ENCODE peak calls at places on chromosomes 7 and 10, in ten cellular contexts. One of them, this sample, is unnamed.

GRCh38 chr7:94276797-94277196 is 117.9 kb upstream of the COL1A2 start:
- DNase-seq in hepatocyte: no peak
- DNase-seq in body of pancreas: no peak
- DNase-seq in transverse colon: no peak
- DNase-seq in PC-9: no peak
- DNase-seq in heart left ventricle: no peak
- DNase-seq in spleen: no peak
- DNase-seq in fibroblast of lung: peak
- DNase-seq in stomach: no peak
- DNase-seq in CD8-positive, alpha-beta T cell: no peak
- DNase-seq in this sample: no peak

GRCh38 chr7:130921391-130922180 is 187.6 kb upstream of the KLF14 start:
- DNase-seq in hepatocyte: no peak
- DNase-seq in body of pancreas: no peak
- DNase-seq in transverse colon: peak
- DNase-seq in PC-9: no peak
- DNase-seq in heart left ventricle: no peak
- DNase-seq in spleen: no peak
- DNase-seq in fibroblast of lung: peak
- DNase-seq in stomach: peak
- DNase-seq in CD8-positive, alpha-beta T cell: no peak
- DNase-seq in this sample: peak

GRCh38 chr7:369981-370621 is 80.1 kb downstream of the FOXL3 start:
- DNase-seq in hepatocyte: peak
- DNase-seq in body of pancreas: peak
- DNase-seq in transverse colon: peak
- DNase-seq in PC-9: no peak
- DNase-seq in heart left ventricle: peak
- DNase-seq in spleen: peak
- DNase-seq in fibroblast of lung: no peak
- DNase-seq in stomach: peak
- DNase-seq in CD8-positive, alpha-beta T cell: no peak
- DNase-seq in this sample: peak

GRCh38 chr10:42961776-42962119 is 115.1 kb upstream of the RET start:
- DNase-seq in hepatocyte: no peak
- DNase-seq in body of pancreas: no peak
- DNase-seq in transverse colon: peak
- DNase-seq in PC-9: no peak
- DNase-seq in heart left ventricle: no peak
- DNase-seq in spleen: peak
- DNase-seq in fibroblast of lung: no peak
- DNase-seq in stomach: peak
- DNase-seq in CD8-positive, alpha-beta T cell: no peak
- DNase-seq in this sample: no peak

GRCh38 chr10:100996678-100997363 is 2.8 kb upstream of the LZTS2 start:
- DNase-seq in hepatocyte: peak
- DNase-seq in body of pancreas: peak
- DNase-seq in transverse colon: peak
- DNase-seq in PC-9: no peak
- DNase-seq in heart left ventricle: no peak
- DNase-seq in spleen: peak
- DNase-seq in fibroblast of lung: no peak
- DNase-seq in stomach: peak
- DNase-seq in CD8-positive, alpha-beta T cell: peak
- DNase-seq in this sample: no peak

GRCh38 chr7:82481499-82482097 is 38.0 kb upstream of the CACNA2D1 start:
- DNase-seq in hepatocyte: peak
- DNase-seq in body of pancreas: no peak
- DNase-seq in transverse colon: no peak
- DNase-seq in PC-9: no peak
- DNase-seq in heart left ventricle: no peak
- DNase-seq in spleen: no peak
- DNase-seq in fibroblast of lung: peak
- DNase-seq in stomach: no peak
- DNase-seq in CD8-positive, alpha-beta T cell: no peak
- DNase-seq in this sample: no peak

GRCh38 chr7:135160098-135160857 is 10.2 kb downstream of the CYREN start:
- DNase-seq in hepatocyte: no peak
- DNase-seq in body of pancreas: no peak
- DNase-seq in transverse colon: no peak
- DNase-seq in PC-9: no peak
- DNase-seq in heart left ventricle: no peak
- DNase-seq in spleen: no peak
- DNase-seq in fibroblast of lung: peak
- DNase-seq in stomach: no peak
- DNase-seq in CD8-positive, alpha-beta T cell: no peak
- DNase-seq in this sample: no peak

GRCh38 chr10:3054816-3055202 is 12.5 kb upstream of the PFKP start:
- DNase-seq in hepatocyte: no peak
- DNase-seq in body of pancreas: no peak
- DNase-seq in transverse colon: no peak
- DNase-seq in PC-9: no peak
- DNase-seq in heart left ventricle: no peak
- DNase-seq in spleen: no peak
- DNase-seq in fibroblast of lung: no peak
- DNase-seq in stomach: no peak
- DNase-seq in CD8-positive, alpha-beta T cell: no peak
- DNase-seq in this sample: no peak

GRCh38 chr10:88783734-88784133 is 18.8 kb upstream of the LIPM start:
- DNase-seq in hepatocyte: no peak
- DNase-seq in body of pancreas: no peak
- DNase-seq in transverse colon: no peak
- DNase-seq in PC-9: no peak
- DNase-seq in heart left ventricle: no peak
- DNase-seq in spleen: no peak
- DNase-seq in fibroblast of lung: no peak
- DNase-seq in stomach: no peak
- DNase-seq in CD8-positive, alpha-beta T cell: no peak
- DNase-seq in this sample: no peak

GRCh38 chr7:2761801-2762497 is 73.9 kb downstream of the AMZ1 start:
- DNase-seq in hepatocyte: no peak
- DNase-seq in body of pancreas: no peak
- DNase-seq in transverse colon: no peak
- DNase-seq in PC-9: no peak
- DNase-seq in heart left ventricle: no peak
- DNase-seq in spleen: no peak
- DNase-seq in fibroblast of lung: no peak
- DNase-seq in stomach: no peak
- DNase-seq in CD8-positive, alpha-beta T cell: no peak
- DNase-seq in this sample: no peak

GRCh38 chr7:2764621-2765020 is 76.6 kb downstream of the AMZ1 start:
- DNase-seq in hepatocyte: no peak
- DNase-seq in body of pancreas: no peak
- DNase-seq in transverse colon: no peak
- DNase-seq in PC-9: no peak
- DNase-seq in heart left ventricle: no peak
- DNase-seq in spleen: no peak
- DNase-seq in fibroblast of lung: no peak
- DNase-seq in stomach: no peak
- DNase-seq in CD8-positive, alpha-beta T cell: no peak
- DNase-seq in this sample: no peak

GRCh38 chr7:2760098-2760889 is 72.3 kb downstream of the AMZ1 start:
- DNase-seq in hepatocyte: peak
- DNase-seq in body of pancreas: no peak
- DNase-seq in transverse colon: peak
- DNase-seq in PC-9: peak
- DNase-seq in heart left ventricle: no peak
- DNase-seq in spleen: peak
- DNase-seq in fibroblast of lung: peak
- DNase-seq in stomach: peak
- DNase-seq in CD8-positive, alpha-beta T cell: no peak
- DNase-seq in this sample: peak

GRCh38 chr7:2761131-2761624 is 73.2 kb downstream of the AMZ1 start:
- DNase-seq in hepatocyte: no peak
- DNase-seq in body of pancreas: no peak
- DNase-seq in transverse colon: no peak
- DNase-seq in PC-9: no peak
- DNase-seq in heart left ventricle: no peak
- DNase-seq in spleen: no peak
- DNase-seq in fibroblast of lung: no peak
- DNase-seq in stomach: no peak
- DNase-seq in CD8-positive, alpha-beta T cell: no peak
- DNase-seq in this sample: no peak

GRCh38 chr7:2763607-2764006 is 75.6 kb downstream of the AMZ1 start:
- DNase-seq in hepatocyte: no peak
- DNase-seq in body of pancreas: no peak
- DNase-seq in transverse colon: no peak
- DNase-seq in PC-9: no peak
- DNase-seq in heart left ventricle: no peak
- DNase-seq in spleen: no peak
- DNase-seq in fibroblast of lung: no peak
- DNase-seq in stomach: no peak
- DNase-seq in CD8-positive, alpha-beta T cell: no peak
- DNase-seq in this sample: no peak
- H3K27ac ChIP-seq in hepatocyte: peak
- H3K27ac ChIP-seq in body of pancreas: peak
- H3K27ac ChIP-seq in transverse colon: peak
- H3K27ac ChIP-seq in PC-9: no peak
- H3K27ac ChIP-seq in heart left ventricle: peak
- H3K27ac ChIP-seq in spleen: peak
- H3K27ac ChIP-seq in fibroblast of lung: peak
- H3K27ac ChIP-seq in stomach: peak
- H3K27ac ChIP-seq in CD8-positive, alpha-beta T cell: no peak
- H3K27ac ChIP-seq in this sample: peak

GRCh38 chr10:99620713-99621453 is 644 bp upstream of the SLC25A28 start:
- DNase-seq in hepatocyte: peak
- DNase-seq in body of pancreas: peak
- DNase-seq in transverse colon: peak
- DNase-seq in PC-9: peak
- DNase-seq in heart left ventricle: peak
- DNase-seq in spleen: peak
- DNase-seq in fibroblast of lung: peak
- DNase-seq in stomach: peak
- DNase-seq in CD8-positive, alpha-beta T cell: peak
- DNase-seq in this sample: peak
- TF ChIP-seq CTCF in hepatocyte: no peak
- TF ChIP-seq CTCF in body of pancreas: no peak
- TF ChIP-seq CTCF in transverse colon: no peak
- TF ChIP-seq CTCF in PC-9: no peak
- TF ChIP-seq CTCF in heart left ventricle: no peak
- TF ChIP-seq CTCF in spleen: no peak
- TF ChIP-seq CTCF in fibroblast of lung: no peak
- TF ChIP-seq CTCF in stomach: no peak
- TF ChIP-seq CTCF in CD8-positive, alpha-beta T cell: no peak
- TF ChIP-seq CTCF in this sample: no peak

GRCh38 chr10:69880301-69881081 is 78.8 kb downstream of the COL13A1 start:
- DNase-seq in hepatocyte: no peak
- DNase-seq in body of pancreas: no peak
- DNase-seq in transverse colon: no peak
- DNase-seq in PC-9: no peak
- DNase-seq in heart left ventricle: no peak
- DNase-seq in spleen: no peak
- DNase-seq in fibroblast of lung: no peak
- DNase-seq in stomach: no peak
- DNase-seq in CD8-positive, alpha-beta T cell: no peak
- DNase-seq in this sample: no peak
- H3K27ac ChIP-seq in hepatocyte: no peak
- H3K27ac ChIP-seq in body of pancreas: no peak
- H3K27ac ChIP-seq in transverse colon: no peak
- H3K27ac ChIP-seq in PC-9: no peak
- H3K27ac ChIP-seq in heart left ventricle: no peak
- H3K27ac ChIP-seq in spleen: no peak
- H3K27ac ChIP-seq in fibroblast of lung: no peak
- H3K27ac ChIP-seq in stomach: no peak
- H3K27ac ChIP-seq in CD8-positive, alpha-beta T cell: no peak
- H3K27ac ChIP-seq in this sample: no peak

GRCh38 chr10:35308809-35309208 is 27.5 kb upstream of the CCNY start:
- DNase-seq in hepatocyte: no peak
- DNase-seq in body of pancreas: no peak
- DNase-seq in transverse colon: no peak
- DNase-seq in PC-9: no peak
- DNase-seq in heart left ventricle: no peak
- DNase-seq in spleen: no peak
- DNase-seq in fibroblast of lung: no peak
- DNase-seq in stomach: no peak
- DNase-seq in CD8-positive, alpha-beta T cell: no peak
- DNase-seq in this sample: no peak

GRCh38 chr10:35300063-35300699 is 36.1 kb upstream of the CCNY start:
- DNase-seq in hepatocyte: peak
- DNase-seq in body of pancreas: no peak
- DNase-seq in transverse colon: peak
- DNase-seq in PC-9: no peak
- DNase-seq in heart left ventricle: no peak
- DNase-seq in spleen: peak
- DNase-seq in fibroblast of lung: peak
- DNase-seq in stomach: no peak
- DNase-seq in CD8-positive, alpha-beta T cell: no peak
- DNase-seq in this sample: no peak

GRCh38 chr10:35306852-35307251 is 29.5 kb upstream of the CCNY start:
- DNase-seq in hepatocyte: peak
- DNase-seq in body of pancreas: peak
- DNase-seq in transverse colon: peak
- DNase-seq in PC-9: peak
- DNase-seq in heart left ventricle: no peak
- DNase-seq in spleen: no peak
- DNase-seq in fibroblast of lung: no peak
- DNase-seq in stomach: peak
- DNase-seq in CD8-positive, alpha-beta T cell: no peak
- DNase-seq in this sample: no peak

GRCh38 chr10:35307297-35307696 is 29.0 kb upstream of the CCNY start:
- DNase-seq in hepatocyte: peak
- DNase-seq in body of pancreas: no peak
- DNase-seq in transverse colon: no peak
- DNase-seq in PC-9: peak
- DNase-seq in heart left ventricle: no peak
- DNase-seq in spleen: no peak
- DNase-seq in fibroblast of lung: no peak
- DNase-seq in stomach: no peak
- DNase-seq in CD8-positive, alpha-beta T cell: no peak
- DNase-seq in this sample: no peak

GRCh38 chr10:35304649-35305048 is 31.7 kb upstream of the CCNY start:
- DNase-seq in hepatocyte: no peak
- DNase-seq in body of pancreas: no peak
- DNase-seq in transverse colon: no peak
- DNase-seq in PC-9: no peak
- DNase-seq in heart left ventricle: no peak
- DNase-seq in spleen: no peak
- DNase-seq in fibroblast of lung: no peak
- DNase-seq in stomach: no peak
- DNase-seq in CD8-positive, alpha-beta T cell: no peak
- DNase-seq in this sample: no peak
- TF ChIP-seq CTCF in hepatocyte: no peak
- TF ChIP-seq CTCF in body of pancreas: no peak
- TF ChIP-seq CTCF in transverse colon: no peak
- TF ChIP-seq CTCF in PC-9: no peak
- TF ChIP-seq CTCF in heart left ventricle: no peak
- TF ChIP-seq CTCF in spleen: no peak
- TF ChIP-seq CTCF in fibroblast of lung: no peak
- TF ChIP-seq CTCF in stomach: no peak
- TF ChIP-seq CTCF in CD8-positive, alpha-beta T cell: no peak
- TF ChIP-seq CTCF in this sample: no peak

This sample was measured in ovary.